ENCODE peak calls at places on chromosomes 11 and 22, in eight cellular contexts. One of them, this sample, is unnamed.

GRCh38 chr11:31045335-31045734 is 324.2 kb downstream of the DCDC1 start:
- DNase-seq in ascending aorta: no peak
- DNase-seq in lower lobe of right lung: no peak
- DNase-seq in lung: no peak
- DNase-seq in thoracic aorta: no peak
- DNase-seq in neuronal stem cell: peak
- DNase-seq in CD8-positive, alpha-beta memory T cell: no peak
- DNase-seq in GM23338: peak
- DNase-seq in this sample: no peak

GRCh38 chr11:93727985-93728791 is 13.1 kb downstream of the TAF1D start:
- DNase-seq in lung: no peak
- DNase-seq in neuronal stem cell: no peak
- DNase-seq in CD8-positive, alpha-beta memory T cell: no peak
- DNase-seq in lower lobe of right lung: no peak
- DNase-seq in GM23338: no peak
- DNase-seq in ascending aorta: no peak
- DNase-seq in thoracic aorta: no peak
- DNase-seq in this sample: no peak

GRCh38 chr22:24400726-24401596 is 26.4 kb upstream of the ADORA2A start:
- DNase-seq in CD8-positive, alpha-beta memory T cell: no peak
- DNase-seq in thoracic aorta: no peak
- DNase-seq in neuronal stem cell: no peak
- DNase-seq in lower lobe of right lung: no peak
- DNase-seq in ascending aorta: no peak
- DNase-seq in GM23338: no peak
- DNase-seq in lung: no peak
- DNase-seq in this sample: no peak

GRCh38 chr11:60816590-60817157 is 25.2 kb upstream of the CCDC86 start:
- DNase-seq in thoracic aorta: no peak
- DNase-seq in CD8-positive, alpha-beta memory T cell: no peak
- DNase-seq in ascending aorta: no peak
- DNase-seq in lower lobe of right lung: no peak
- DNase-seq in lung: no peak
- DNase-seq in neuronal stem cell: no peak
- DNase-seq in GM23338: no peak
- DNase-seq in this sample: no peak

GRCh38 chr11:74989269-74989655 is 529 bp downstream of the NEU3 start:
- DNase-seq in GM23338: peak
- DNase-seq in neuronal stem cell: no peak
- DNase-seq in thoracic aorta: no peak
- DNase-seq in CD8-positive, alpha-beta memory T cell: peak
- DNase-seq in ascending aorta: no peak
- DNase-seq in lower lobe of right lung: no peak
- DNase-seq in lung: no peak
- DNase-seq in this sample: no peak

GRCh38 chr11:1749787-1750351 is 526 bp downstream of the IFITM10 start:
- DNase-seq in ascending aorta: peak
- DNase-seq in neuronal stem cell: no peak
- DNase-seq in CD8-positive, alpha-beta memory T cell: no peak
- DNase-seq in GM23338: no peak
- DNase-seq in lung: no peak
- DNase-seq in thoracic aorta: peak
- DNase-seq in lower lobe of right lung: peak
- DNase-seq in this sample: no peak

GRCh38 chr11:134447696-134448095 is 35.7 kb upstream of the B3GAT1 start:
- DNase-seq in GM23338: no peak
- DNase-seq in thoracic aorta: no peak
- DNase-seq in ascending aorta: no peak
- DNase-seq in lower lobe of right lung: no peak
- DNase-seq in lung: no peak
- DNase-seq in CD8-positive, alpha-beta memory T cell: no peak
- DNase-seq in neuronal stem cell: no peak
- DNase-seq in this sample: no peak

GRCh38 chr11:94768602-94769511 is 701 bp downstream of the AMOTL1 start:
- DNase-seq in ascending aorta: no peak
- DNase-seq in lung: peak
- DNase-seq in neuronal stem cell: peak
- DNase-seq in CD8-positive, alpha-beta memory T cell: no peak
- DNase-seq in GM23338: peak
- DNase-seq in lower lobe of right lung: peak
- DNase-seq in thoracic aorta: no peak
- DNase-seq in this sample: no peak

GRCh38 chr22:46457502-46458488 is 79.6 kb downstream of the CELSR1 start:
- DNase-seq in GM23338: no peak
- DNase-seq in CD8-positive, alpha-beta memory T cell: no peak
- DNase-seq in ascending aorta: no peak
- DNase-seq in thoracic aorta: no peak
- DNase-seq in lung: no peak
- DNase-seq in lower lobe of right lung: no peak
- DNase-seq in neuronal stem cell: no peak
- DNase-seq in this sample: no peak

GRCh38 chr11:15577519-15577918 is 462.8 kb downstream of the INSC start:
- DNase-seq in lower lobe of right lung: no peak
- DNase-seq in thoracic aorta: no peak
- DNase-seq in CD8-positive, alpha-beta memory T cell: no peak
- DNase-seq in ascending aorta: no peak
- DNase-seq in lung: no peak
- DNase-seq in GM23338: no peak
- DNase-seq in neuronal stem cell: no peak
- DNase-seq in this sample: no peak

GRCh38 chr11:134571301-134571700 is 159.3 kb upstream of the B3GAT1 start:
- DNase-seq in ascending aorta: no peak
- DNase-seq in neuronal stem cell: no peak
- DNase-seq in GM23338: no peak
- DNase-seq in lung: peak
- DNase-seq in CD8-positive, alpha-beta memory T cell: no peak
- DNase-seq in lower lobe of right lung: no peak
- DNase-seq in thoracic aorta: no peak
- DNase-seq in this sample: no peak

GRCh38 chr11:16365456-16366355 is 9.4 kb upstream of the SOX6 start:
- DNase-seq in lower lobe of right lung: no peak
- DNase-seq in neuronal stem cell: no peak
- DNase-seq in thoracic aorta: no peak
- DNase-seq in GM23338: no peak
- DNase-seq in CD8-positive, alpha-beta memory T cell: no peak
- DNase-seq in ascending aorta: no peak
- DNase-seq in lung: no peak
- DNase-seq in this sample: no peak

GRCh38 chr22:32473388-32473952 is 1.1 kb upstream of the FBXO7 start:
- DNase-seq in neuronal stem cell: peak
- DNase-seq in GM23338: peak
- DNase-seq in lower lobe of right lung: no peak
- DNase-seq in CD8-positive, alpha-beta memory T cell: peak
- DNase-seq in lung: no peak
- DNase-seq in ascending aorta: no peak
- DNase-seq in thoracic aorta: no peak
- DNase-seq in this sample: peak

GRCh38 chr11:91664521-91664920 is 560.1 kb upstream of the FAT3 start:
- DNase-seq in neuronal stem cell: no peak
- DNase-seq in CD8-positive, alpha-beta memory T cell: no peak
- DNase-seq in GM23338: peak
- DNase-seq in lung: no peak
- DNase-seq in lower lobe of right lung: no peak
- DNase-seq in thoracic aorta: no peak
- DNase-seq in ascending aorta: no peak
- DNase-seq in this sample: no peak

GRCh38 chr11:111386611-111387150 is 7.6 kb upstream of the POU2AF1 start:
- DNase-seq in GM23338: no peak
- DNase-seq in neuronal stem cell: no peak
- DNase-seq in lung: no peak
- DNase-seq in thoracic aorta: no peak
- DNase-seq in CD8-positive, alpha-beta memory T cell: no peak
- DNase-seq in ascending aorta: no peak
- DNase-seq in lower lobe of right lung: no peak
- DNase-seq in this sample: no peak

GRCh38 chr11:71307811-71308645 is 55.7 kb upstream of the SHANK2 start:
- DNase-seq in GM23338: no peak
- DNase-seq in ascending aorta: no peak
- DNase-seq in lung: peak
- DNase-seq in thoracic aorta: no peak
- DNase-seq in neuronal stem cell: no peak
- DNase-seq in lower lobe of right lung: no peak
- DNase-seq in CD8-positive, alpha-beta memory T cell: no peak
- DNase-seq in this sample: no peak

GRCh38 chr22:33461698-33462434 is 403.7 kb upstream of the SYN3 start:
- DNase-seq in CD8-positive, alpha-beta memory T cell: no peak
- DNase-seq in thoracic aorta: no peak
- DNase-seq in neuronal stem cell: no peak
- DNase-seq in lower lobe of right lung: no peak
- DNase-seq in GM23338: no peak
- DNase-seq in ascending aorta: no peak
- DNase-seq in lung: no peak
- DNase-seq in this sample: no peak

GRCh38 chr22:30196141-30196866 is 50.3 kb downstream of the LIF start:
- DNase-seq in ascending aorta: peak
- DNase-seq in lower lobe of right lung: peak
- DNase-seq in lung: peak
- DNase-seq in CD8-positive, alpha-beta memory T cell: peak
- DNase-seq in neuronal stem cell: no peak
- DNase-seq in thoracic aorta: peak
- DNase-seq in GM23338: peak
- DNase-seq in this sample: peak

GRCh38 chr22:49924113-49924833 is 5.8 kb downstream of the CRELD2 start:
- DNase-seq in lung: no peak
- DNase-seq in lower lobe of right lung: no peak
- DNase-seq in neuronal stem cell: no peak
- DNase-seq in CD8-positive, alpha-beta memory T cell: no peak
- DNase-seq in GM23338: no peak
- DNase-seq in thoracic aorta: no peak
- DNase-seq in ascending aorta: no peak
- DNase-seq in this sample: no peak
- H3K27ac ChIP-seq in lung: no peak
- H3K27ac ChIP-seq in lower lobe of right lung: no peak
- H3K27ac ChIP-seq in neuronal stem cell: no peak
- H3K27ac ChIP-seq in CD8-positive, alpha-beta memory T cell: no peak
- H3K27ac ChIP-seq in GM23338: no peak
- H3K27ac ChIP-seq in thoracic aorta: no peak
- H3K27ac ChIP-seq in ascending aorta: no peak
- H3K27ac ChIP-seq in this sample: peak

GRCh38 chr11:23320131-23320530 is 459.9 kb upstream of the CCDC179 start:
- DNase-seq in lower lobe of right lung: no peak
- DNase-seq in ascending aorta: no peak
- DNase-seq in lung: no peak
- DNase-seq in thoracic aorta: no peak
- DNase-seq in neuronal stem cell: no peak
- DNase-seq in GM23338: no peak
- DNase-seq in CD8-positive, alpha-beta memory T cell: no peak
- DNase-seq in this sample: no peak
- H3K27ac ChIP-seq in lower lobe of right lung: no peak
- H3K27ac ChIP-seq in ascending aorta: no peak
- H3K27ac ChIP-seq in lung: no peak
- H3K27ac ChIP-seq in thoracic aorta: no peak
- H3K27ac ChIP-seq in neuronal stem cell: no peak
- H3K27ac ChIP-seq in GM23338: no peak
- H3K27ac ChIP-seq in CD8-positive, alpha-beta memory T cell: no peak
- H3K27ac ChIP-seq in this sample: no peak

GRCh38 chr11:72758304-72758689 is 6.1 kb upstream of the ARAP1 start:
- DNase-seq in GM23338: no peak
- DNase-seq in CD8-positive, alpha-beta memory T cell: no peak
- DNase-seq in lung: no peak
- DNase-seq in neuronal stem cell: no peak
- DNase-seq in thoracic aorta: no peak
- DNase-seq in ascending aorta: no peak
- DNase-seq in lower lobe of right lung: no peak
- DNase-seq in this sample: no peak

GRCh38 chr11:72754149-72754543 is 1.9 kb upstream of the ARAP1 start:
- DNase-seq in ascending aorta: no peak
- DNase-seq in neuronal stem cell: no peak
- DNase-seq in thoracic aorta: no peak
- DNase-seq in CD8-positive, alpha-beta memory T cell: no peak
- DNase-seq in lung: no peak
- DNase-seq in GM23338: no peak
- DNase-seq in lower lobe of right lung: no peak
- DNase-seq in this sample: no peak

GRCh38 chr11:72753341-72754148 is 1.3 kb upstream of the ARAP1 start:
- DNase-seq in ascending aorta: no peak
- DNase-seq in CD8-positive, alpha-beta memory T cell: no peak
- DNase-seq in lung: no peak
- DNase-seq in GM23338: no peak
- DNase-seq in thoracic aorta: no peak
- DNase-seq in neuronal stem cell: no peak
- DNase-seq in lower lobe of right lung: no peak
- DNase-seq in this sample: no peak

GRCh38 chr11:72754544-72755155 is 2.4 kb upstream of the ARAP1 start:
- DNase-seq in lower lobe of right lung: no peak
- DNase-seq in CD8-positive, alpha-beta memory T cell: no peak
- DNase-seq in neuronal stem cell: no peak
- DNase-seq in thoracic aorta: no peak
- DNase-seq in lung: no peak
- DNase-seq in ascending aorta: no peak
- DNase-seq in GM23338: peak
- DNase-seq in this sample: no peak

DNA sequence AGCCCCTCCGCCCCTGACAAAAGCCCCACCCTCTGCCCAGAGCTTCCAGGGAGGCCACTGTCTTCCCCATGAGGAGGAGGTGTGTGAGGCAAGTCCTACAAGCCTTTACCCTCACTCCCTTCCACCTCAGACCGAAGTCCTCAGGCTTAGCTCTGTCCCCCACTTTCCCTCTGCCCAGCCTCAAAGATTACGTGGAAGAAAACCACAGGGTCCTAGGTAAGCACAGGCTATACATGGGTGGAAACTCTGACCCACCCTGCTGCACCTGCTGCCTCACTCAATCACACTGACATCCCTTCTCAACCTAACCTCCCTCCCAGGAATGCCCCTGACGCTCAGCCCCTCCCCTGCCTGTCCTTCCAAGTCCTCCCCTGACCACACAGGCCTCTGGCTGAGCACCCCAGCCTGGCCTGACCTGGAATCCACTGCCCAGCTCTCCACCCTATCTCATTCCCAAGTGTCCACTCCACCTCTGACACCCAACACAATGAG is 3.6 kb upstream of the ARAP1 start:
- DNase-seq in ascending aorta: no peak
- DNase-seq in neuronal stem cell: no peak
- DNase-seq in lung: no peak
- DNase-seq in lower lobe of right lung: no peak
- DNase-seq in GM23338: no peak
- DNase-seq in thoracic aorta: no peak
- DNase-seq in CD8-positive, alpha-beta memory T cell: no peak
- DNase-seq in this sample: no peak
- H3K27ac ChIP-seq in ascending aorta: no peak
- H3K27ac ChIP-seq in neuronal stem cell: no peak
- H3K27ac ChIP-seq in lung: peak
- H3K27ac ChIP-seq in lower lobe of right lung: no peak
- H3K27ac ChIP-seq in GM23338: no peak
- H3K27ac ChIP-seq in thoracic aorta: no peak
- H3K27ac ChIP-seq in CD8-positive, alpha-beta memory T cell: no peak
- H3K27ac ChIP-seq in this sample: no peak

DNA sequence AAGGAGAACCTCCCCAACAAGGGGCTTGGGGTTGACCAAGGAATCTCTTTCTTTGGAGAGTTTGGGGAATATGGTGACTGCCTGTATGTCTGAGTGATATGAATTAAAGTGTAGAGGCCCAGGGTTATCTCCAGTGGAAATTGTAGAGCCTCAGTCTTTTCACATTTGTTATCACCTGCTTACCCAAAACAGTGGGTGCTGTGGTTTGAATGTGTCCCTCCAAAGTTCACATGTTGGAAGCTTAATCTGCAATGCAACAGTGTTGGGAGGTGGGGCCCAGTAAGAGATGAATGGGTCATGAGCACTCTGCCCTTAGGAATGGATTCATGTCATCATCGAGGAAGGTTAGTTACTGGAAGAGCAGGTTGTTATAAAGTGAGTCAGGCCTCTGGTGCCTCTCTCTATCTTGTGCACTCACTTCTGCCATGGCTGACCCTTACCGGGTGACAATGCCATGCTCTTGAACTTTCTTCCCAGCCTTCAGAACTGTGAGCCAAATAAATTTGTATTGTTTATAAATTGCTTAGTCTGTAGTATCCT is 114.2 kb upstream of the TBCEL start:
- DNase-seq in thoracic aorta: no peak
- DNase-seq in neuronal stem cell: no peak
- DNase-seq in CD8-positive, alpha-beta memory T cell: no peak
- DNase-seq in GM23338: no peak
- DNase-seq in lung: no peak
- DNase-seq in lower lobe of right lung: no peak
- DNase-seq in ascending aorta: no peak
- DNase-seq in this sample: no peak
- H3K27ac ChIP-seq in thoracic aorta: no peak
- H3K27ac ChIP-seq in neuronal stem cell: no peak
- H3K27ac ChIP-seq in CD8-positive, alpha-beta memory T cell: no peak
- H3K27ac ChIP-seq in GM23338: no peak
- H3K27ac ChIP-seq in lung: no peak
- H3K27ac ChIP-seq in lower lobe of right lung: no peak
- H3K27ac ChIP-seq in ascending aorta: no peak
- H3K27ac ChIP-seq in this sample: no peak

This sample was measured in CD4-positive, CD25-positive, alpha-beta regulatory T cell.